ENCODE peak calls at places on chromosome 21, in six cellular contexts. D is CD8-positive, alpha-beta memory T cell; G is aorta; U is lower lobe of right lung; W is endothelial cell of umbilical vein; K is psoas muscle. L is an unnamed sample.

GRCh38 chr21:45502600-45502999 is 39.6 kb downstream of the SLC19A1 start:
- DNase-seq in D (no peak), G (peak; percentile 32), U (peak; percentile 30), W (no peak), K (no peak), L (no peak)

GRCh38 chr21:46622226-46622625 is 13.2 kb upstream of the PRMT2 start:
- DNase-seq in D (peak; percentile 24), G (peak; percentile 73), U (peak; percentile 70), W (peak; percentile 36), K (no peak), L (peak; percentile 42)

GRCh38 chr21:38171723-38172344 is 85.0 kb upstream of the KCNJ15 start:
- DNase-seq in D (no peak), G (no peak), U (no peak), W (peak; percentile 87), K (no peak), L (no peak)

GRCh38 chr21:33383056-33383888 is 19.9 kb upstream of the IFNGR2 start:
- DNase-seq in D (peak; percentile 68), G (peak; percentile 81), U (peak; percentile 74), W (peak; percentile 87), K (peak; percentile 63), L (peak; percentile 60)

GRCh38 chr21:27406297-27407009 is 439.6 kb upstream of the ADAMTS5 start:
- DNase-seq in D (no peak), G (no peak), U (no peak), W (peak; percentile 85), K (no peak), L (no peak)

GRCh38 chr21:46376856-46377453 is 53.0 kb downstream of the PCNT start:
- DNase-seq in D (no peak), G (no peak), U (no peak), W (peak; percentile 41), K (no peak), L (no peak)

GRCh38 chr21:15293251-15293650 is 228.5 kb upstream of the NRIP1 start:
- DNase-seq in D (no peak), G (no peak), U (no peak), W (peak; percentile 68), K (no peak), L (no peak)

GRCh38 chr21:32256873-32257620 is 21.8 kb downstream of the MIS18A start:
- DNase-seq in D (no peak), G (peak; percentile 94), U (no peak), W (peak; percentile 95), K (peak; percentile 70), L (peak; percentile 54)

GRCh38 chr21:31837613-31838390 is 35.0 kb upstream of the HUNK start:
- DNase-seq in D (no peak), G (no peak), U (no peak), W (no peak), K (no peak), L (no peak)

GRCh38 chr21:29511076-29511475 is 212.4 kb downstream of the BACH1 start:
- DNase-seq in D (no peak), G (no peak), U (no peak), W (no peak), K (no peak), L (no peak)

GRCh38 chr21:26385721-26386120 is 187.4 kb downstream of the CYYR1 start:
- DNase-seq in D (no peak), G (no peak), U (no peak), W (no peak), K (no peak), L (no peak)

GRCh38 chr21:9767592-9768375 is 753.6 kb upstream of the TPTE start:
- DNase-seq in D (no peak), G (no peak), U (no peak), W (no peak), K (no peak), L (no peak)

GRCh38 chr21:46542588-46543092 is 62.2 kb downstream of the S100B start:
- DNase-seq in D (no peak), G (no peak), U (no peak), W (no peak), K (no peak), L (no peak)

GRCh38 chr21:33566514-33566913 is 22.0 kb downstream of the DONSON start:
- DNase-seq in D (no peak), G (no peak), U (no peak), W (no peak), K (no peak), L (no peak)

GRCh38 chr21:38993561-38993960 is 187.8 kb downstream of the ETS2 start:
- DNase-seq in D (no peak), G (peak; percentile 82), U (no peak), W (peak; percentile 93), K (peak; percentile 44), L (no peak)

GRCh38 chr21:25298512-25299491 is 308.5 kb downstream of the MRPL39 start:
- DNase-seq in D (no peak), G (no peak), U (no peak), W (no peak), K (no peak), L (no peak)

DNA sequence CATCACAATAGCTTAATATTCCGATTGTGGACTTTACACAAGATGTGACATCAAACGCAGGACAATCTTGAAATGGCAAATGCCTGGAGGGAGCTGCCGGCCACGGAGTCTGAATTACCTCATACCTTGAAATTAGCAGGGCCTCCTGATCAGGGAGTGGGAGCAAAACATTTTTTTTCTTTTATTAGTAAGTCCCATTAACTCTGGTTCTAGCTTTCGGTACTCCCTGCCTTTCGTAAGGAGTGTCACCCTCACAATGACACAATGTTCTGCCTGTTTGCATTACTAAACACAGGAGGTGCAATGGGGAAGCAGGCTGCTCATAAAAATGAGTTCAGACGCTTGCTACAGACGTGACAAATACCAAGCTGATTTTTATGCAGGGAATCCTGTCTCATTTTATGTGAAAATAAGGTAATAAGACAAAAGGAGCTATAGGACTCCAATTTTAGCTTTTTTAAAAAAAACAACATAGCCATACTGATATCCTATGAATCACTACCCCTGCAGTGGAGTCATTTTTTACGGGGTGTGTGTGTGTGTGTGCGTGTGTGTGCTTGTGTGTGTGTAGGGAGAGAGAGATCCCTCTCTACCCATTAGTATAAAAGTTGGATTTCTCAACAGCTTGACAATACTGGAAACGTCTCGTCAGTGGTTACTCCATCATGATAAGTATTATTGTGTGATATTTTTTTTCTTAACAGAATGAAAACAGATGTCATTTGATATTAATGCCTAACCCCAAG is 205.1 kb upstream of the RUNX1 start:
- DNase-seq in D (no peak), G (no peak), U (no peak), W (no peak), K (no peak), L (no peak)
- H3K27ac ChIP-seq in D (no peak overlapping the region), G (no peak overlapping the region), U (no peak overlapping the region), W (no peak overlapping the region), K (peak overlapping the region; percentile 97), L (peak overlapping the region; percentile 8)

GRCh38 chr21:42234464-42235241 is 15.7 kb downstream of the ABCG1 start:
- DNase-seq in D (peak; percentile 82), G (peak; percentile 88), U (peak; percentile 84), W (peak; percentile 52), K (peak; percentile 75), L (peak; percentile 72)
- H3K4me1 ChIP-seq in D (peaks cover 89% of the 10 kb centered on the region), G (peaks cover 2% of the 10 kb centered on the region), U (peaks cover 96% of the 10 kb centered on the region), W (peaks cover 26% of the 10 kb centered on the region), K (peaks cover 76% of the 10 kb centered on the region), L (peaks cover 97% of the 10 kb centered on the region)

GRCh38 chr21:44466996-44467858 is 11.9 kb downstream of the LRRC3 start:
- DNase-seq in D (no peak), G (no peak), U (no peak), W (no peak), K (no peak), L (no peak)

GRCh38 chr21:44464351-44464750 is 9.0 kb downstream of the LRRC3 start:
- DNase-seq in D (no peak), G (no peak), U (no peak), W (no peak), K (no peak), L (no peak)

GRCh38 chr21:44466351-44466954 is 11.1 kb downstream of the LRRC3 start:
- DNase-seq in D (no peak), G (no peak), U (no peak), W (no peak), K (no peak), L (no peak)

GRCh38 chr21:44471341-44471740 is 16.0 kb downstream of the LRRC3 start:
- DNase-seq in D (no peak), G (no peak), U (no peak), W (no peak), K (no peak), L (no peak)

DNA sequence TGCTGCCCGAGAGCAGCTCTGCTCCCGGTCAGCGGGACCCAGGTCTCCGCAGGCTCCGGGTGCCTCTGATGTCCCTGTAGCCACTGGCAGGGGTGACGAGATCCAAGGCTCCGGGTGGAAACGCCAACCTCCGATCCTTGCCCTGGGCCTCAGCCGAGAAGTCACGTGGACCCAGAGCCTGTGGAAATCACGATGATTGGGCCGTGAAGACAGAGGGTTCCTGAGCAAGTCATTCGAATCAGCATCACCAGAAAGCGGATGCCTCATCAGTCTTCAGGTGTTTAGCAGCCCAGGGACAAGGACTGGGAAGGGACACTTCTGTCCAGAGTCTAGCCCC is 12.5 kb downstream of the LRRC3 start:
- DNase-seq in D (no peak), G (no peak), U (no peak), W (no peak), K (no peak), L (no peak)
- H3K27ac ChIP-seq in D (no peak overlapping the region), G (no peak overlapping the region), U (no peak overlapping the region), W (no peak overlapping the region), K (no peak overlapping the region), L (no peak overlapping the region)

GRCh38 chr21:36126166-36126565 is 8.7 kb upstream of the CBR3 start:
- DNase-seq in D (no peak), G (no peak), U (no peak), W (no peak), K (no peak), L (no peak)

GRCh38 chr21:36126621-36127110 is 8.2 kb upstream of the CBR3 start:
- DNase-seq in D (no peak), G (no peak), U (no peak), W (no peak), K (no peak), L (no peak)

GRCh38 chr21:36127250-36127904 is 7.5 kb upstream of the CBR3 start:
- DNase-seq in D (no peak), G (no peak), U (no peak), W (no peak), K (no peak), L (no peak)

GRCh38 chr21:36129219-36129618 is 5.7 kb upstream of the CBR3 start:
- DNase-seq in D (no peak), G (no peak), U (no peak), W (no peak), K (no peak), L (no peak)

DNA sequence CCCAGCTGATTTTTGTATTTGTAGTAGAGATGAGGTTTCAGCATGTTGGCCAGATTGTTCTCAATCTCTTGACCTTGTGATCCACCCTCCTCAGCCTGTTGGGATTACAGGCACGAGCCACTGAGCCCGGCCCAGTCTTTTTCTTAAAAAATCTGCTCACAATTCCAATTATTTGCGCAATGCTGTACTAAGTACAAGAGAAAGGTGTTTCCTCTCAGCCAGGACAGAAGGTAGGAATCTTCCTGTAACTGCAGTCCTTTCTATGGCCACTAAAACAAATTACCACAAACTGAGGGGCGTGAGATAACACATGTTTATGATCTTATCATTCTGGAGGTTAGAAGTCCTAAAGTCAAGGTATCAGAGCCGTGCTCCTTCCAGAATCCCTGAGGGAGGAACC is 6.9 kb upstream of the CBR3 start:
- DNase-seq in D (no peak), G (no peak), U (no peak), W (no peak), K (no peak), L (no peak)
- H3K4me1 ChIP-seq in D (peaks cover 9% of the 10 kb centered on the region), G (no peaks in the 10 kb centered on the region), U (peaks cover 10% of the 10 kb centered on the region), W (no peaks in the 10 kb centered on the region), K (no peaks in the 10 kb centered on the region), L (peaks cover 23% of the 10 kb centered on the region)